ENCODE peak calls at places on chromosomes 7 and 10, in four cellular contexts. B is IMR-90, S is H9, O is H1. V is an unnamed sample.

GRCh38 chr10:49164587-49165188 is 23.5 kb downstream of the TMEM273 start:
- DNase-seq in B (peak; percentile 35), S (peak; percentile 80), O (peak; percentile 78), V (peak; percentile 18)

GRCh38 chr10:117784776-117785175 is 242.2 kb downstream of the EMX2 start:
- DNase-seq in B (no peak), S (no peak), O (no peak), V (no peak)

GRCh38 chr7:139720186-139720585 is 57.6 kb downstream of the HIPK2 start:
- DNase-seq in B (no peak), S (no peak), O (no peak), V (no peak)

GRCh38 chr10:30045961-30046360 is 13.4 kb downstream of the JCAD start:
- DNase-seq in B (no peak), S (no peak), O (no peak), V (no peak)

GRCh38 chr10:61779950-61780659 is 117.4 kb downstream of the CABCOCO1 start:
- DNase-seq in B (peak; percentile 74), S (no peak), O (no peak), V (no peak)

GRCh38 chr10:3886191-3886590 is 101.2 kb upstream of the KLF6 start:
- DNase-seq in B (peak; percentile 61), S (peak; percentile 70), O (peak; percentile 63), V (no peak)

GRCh38 chr7:69782917-69783684 is 184.8 kb downstream of the AUTS2 start:
- DNase-seq in B (no peak), S (no peak), O (no peak), V (no peak)

GRCh38 chr7:45692031-45692430 is 117.9 kb downstream of the ADCY1 start:
- DNase-seq in B (no peak), S (no peak), O (peak; percentile 14), V (no peak)

GRCh38 chr7:86972072-86972471 is 87.4 kb downstream of the ELAPOR2 start:
- DNase-seq in B (no peak), S (no peak), O (no peak), V (peak; percentile 29)

GRCh38 chr7:142523821-142524460 is 225.3 kb upstream of the PRSS1 start:
- DNase-seq in B (no peak), S (no peak), O (no peak), V (no peak)

GRCh38 chr7:6420680-6421079 is 27.1 kb downstream of the DAGLB start:
- DNase-seq in B (no peak), S (no peak), O (no peak), V (no peak)

GRCh38 chr7:45703373-45703821 is 129.2 kb downstream of the ADCY1 start:
- DNase-seq in B (no peak), S (peak; percentile 12), O (no peak), V (no peak)

GRCh38 chr10:92571649-92572048 is 2.2 kb downstream of the IDE start:
- DNase-seq in B (peak; percentile 64), S (no peak), O (no peak), V (no peak)

GRCh38 chr10:103025696-103026095 is 107.6 kb downstream of the CNNM2 start:
- DNase-seq in B (no peak), S (no peak), O (no peak), V (no peak)

GRCh38 chr10:127012769-127013152 is 107.5 kb downstream of the DOCK1 start:
- DNase-seq in B (no peak), S (no peak), O (no peak), V (no peak)
- H3K27ac ChIP-seq in B (no peak overlapping the region), S (no peak overlapping the region), O (no peak overlapping the region), V (no peak overlapping the region)

GRCh38 chr10:6407034-6407721 is 172.9 kb downstream of the PRKCQ start:
- DNase-seq in B (no peak), S (peak; percentile 16), O (no peak), V (no peak)
- H3K23ac ChIP-seq in B (no peak overlapping the region), S (no peak overlapping the region), O (no peak overlapping the region), V (no peak overlapping the region)

DNA sequence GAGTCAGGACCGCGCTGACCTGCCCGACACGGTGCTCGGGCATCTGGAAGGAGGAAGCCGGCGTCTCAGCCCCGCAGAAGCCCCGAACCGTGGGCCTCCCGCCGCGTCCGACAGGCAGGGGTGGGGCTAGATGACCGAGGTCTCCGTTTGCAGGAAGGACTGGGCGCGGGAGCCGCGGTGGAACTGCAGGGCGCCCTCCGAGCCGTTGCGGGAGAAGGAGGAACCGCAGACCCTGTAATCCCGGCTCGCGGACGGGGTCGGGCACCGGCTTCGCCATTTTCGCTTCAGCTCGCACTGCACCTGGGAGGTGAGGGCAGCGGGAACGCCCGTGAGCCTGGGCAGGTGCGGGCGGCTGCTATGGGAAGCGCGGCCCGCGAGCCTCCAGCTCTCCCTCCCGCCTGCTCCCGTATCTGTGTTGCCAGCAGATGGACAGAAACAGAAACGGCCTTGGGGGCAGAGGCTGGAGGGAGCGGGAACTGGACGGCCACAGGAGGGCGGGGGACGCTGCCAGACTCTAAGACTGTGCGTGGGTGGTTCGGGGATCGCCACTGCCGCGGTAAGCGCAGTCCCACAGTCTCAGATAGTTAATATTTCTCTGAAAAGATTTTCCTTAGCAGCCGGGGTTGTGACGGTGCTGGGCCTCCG is 114.1 kb downstream of the VIPR2 start:
- DNase-seq in B (no peak), S (peak; percentile 87), O (peak; percentile 87), V (no peak)
- H3K14ac ChIP-seq in B (no peak overlapping the region), S (peak overlapping the region; percentile 42), O (no peak overlapping the region), V (no peak overlapping the region)

DNA sequence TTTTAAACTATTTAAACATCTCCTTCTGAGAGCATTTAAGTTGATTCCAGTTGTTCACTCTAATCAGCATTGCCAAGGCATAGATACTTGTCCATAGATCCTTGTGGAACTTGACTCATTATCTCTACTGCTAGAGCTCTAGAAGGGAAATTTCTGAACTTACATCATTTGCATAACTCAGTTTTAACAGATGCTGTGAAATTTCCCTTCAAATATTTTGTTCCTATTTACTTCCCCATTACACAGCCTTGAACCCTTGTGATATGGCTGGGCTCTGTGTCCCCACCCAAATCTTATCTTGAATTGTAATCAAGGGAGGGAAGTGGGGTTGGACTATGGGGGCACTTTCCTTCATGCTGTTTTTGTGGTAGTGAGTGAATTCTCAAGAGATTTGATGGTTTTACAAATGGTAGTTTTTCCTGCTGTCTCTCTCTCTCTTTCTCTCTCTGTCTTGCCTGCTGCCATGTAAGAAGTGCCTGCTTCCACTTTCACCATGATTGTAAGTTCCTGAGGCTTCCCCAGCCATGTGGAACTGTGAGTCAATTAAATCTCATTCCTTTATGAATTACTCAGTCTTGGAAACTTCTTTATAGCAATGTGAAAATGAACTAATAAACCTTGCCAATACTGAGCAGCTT is 25.4 kb downstream of the INSIG1 start:
- DNase-seq in B (no peak), S (no peak), O (no peak), V (no peak)
- H3K27ac ChIP-seq in B (no peak overlapping the region), S (no peak overlapping the region), O (no peak overlapping the region), V (no peak overlapping the region)

DNA sequence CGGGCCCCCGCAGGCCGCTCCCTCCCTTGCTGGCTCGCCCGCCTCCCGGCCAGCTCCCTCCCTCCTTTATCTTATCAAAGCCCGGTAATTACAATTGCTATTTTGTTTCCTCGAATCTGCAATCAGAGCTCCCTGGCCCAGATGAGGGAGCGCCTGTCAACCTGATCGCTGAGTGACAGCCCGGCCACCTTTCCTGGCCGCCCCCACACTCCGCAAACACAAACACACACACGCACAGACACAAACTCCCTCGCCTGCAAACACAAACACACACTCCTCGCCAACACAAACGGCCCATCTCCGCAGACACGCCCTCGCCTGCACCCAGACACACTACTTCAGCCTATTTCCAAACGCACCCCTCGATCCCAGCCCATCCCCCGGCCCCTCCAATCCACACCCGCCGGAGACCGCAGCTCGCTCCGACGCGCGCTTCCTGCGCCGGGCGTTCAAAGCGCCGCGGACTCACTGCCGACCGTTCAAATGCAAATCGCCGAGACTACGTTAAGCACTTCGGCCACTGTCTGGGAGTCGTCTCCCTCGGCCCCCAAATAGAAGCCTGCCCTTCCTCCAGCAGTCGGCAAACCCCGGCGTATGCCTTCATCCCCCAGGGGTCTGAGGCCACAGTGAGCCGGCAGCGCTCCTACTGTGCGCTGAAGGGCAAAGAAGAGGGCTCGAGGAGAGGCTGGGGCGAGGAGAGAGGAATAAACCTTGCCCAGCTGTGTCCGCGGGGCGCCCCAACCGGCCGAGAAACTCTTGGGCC is 3.0 kb upstream of the FGF8 start:
- DNase-seq in B (no peak), S (peak; percentile 94), O (peak; percentile 82), V (peak; percentile 62)
- H3K23ac ChIP-seq in B (no peak overlapping the region), S (no peak overlapping the region), O (no peak overlapping the region), V (peak overlapping the region; percentile 93)

DNA sequence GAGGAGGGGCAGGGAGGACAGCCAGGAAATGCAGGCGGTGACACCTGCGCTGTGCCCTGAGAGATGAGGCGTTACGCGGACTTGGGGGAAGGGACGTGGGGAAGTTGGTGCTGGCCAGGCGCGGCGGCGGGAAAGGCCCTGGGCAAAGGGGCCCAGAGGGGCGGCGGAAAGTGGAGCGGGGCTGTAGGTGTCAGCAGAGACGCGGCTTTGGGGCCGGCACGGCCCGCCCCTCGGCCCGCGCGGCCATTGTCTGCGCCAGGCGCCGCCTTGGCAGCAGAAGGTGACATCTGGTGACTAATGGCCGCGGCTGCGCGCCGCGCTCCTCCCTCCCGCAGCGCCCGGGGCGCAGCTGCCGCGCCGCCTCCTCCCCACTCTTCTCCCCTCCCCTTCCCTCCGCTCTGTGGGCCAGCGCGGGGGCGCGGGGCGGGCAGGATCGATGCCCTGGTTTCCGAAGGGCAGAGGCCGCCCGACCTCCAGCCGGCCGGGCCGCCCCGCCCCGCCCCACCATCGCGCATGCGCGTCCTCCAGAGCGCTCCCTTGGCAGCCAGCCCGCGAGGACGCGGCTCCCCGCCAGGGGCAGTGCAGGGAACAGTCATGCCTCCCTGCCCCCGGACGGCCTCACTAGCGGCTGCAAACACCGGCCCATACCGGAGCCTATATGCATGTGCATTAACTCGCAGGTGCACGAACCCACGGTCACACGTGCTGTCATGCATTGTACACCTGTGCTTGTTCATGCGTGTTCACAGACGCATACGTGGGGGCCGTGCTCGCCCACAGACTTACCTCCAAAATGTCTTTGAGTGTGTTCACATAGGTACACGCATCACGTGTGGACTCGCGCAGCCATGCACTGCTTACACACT is 269.6 kb downstream of the RPS24 start:
- DNase-seq in B (peak; percentile 85), S (peak; percentile 95), O (peak; percentile 97), V (peak; percentile 98)
- H3K14ac ChIP-seq in B (peak overlapping the region; percentile 90), S (peak overlapping the region; percentile 66), O (no peak overlapping the region), V (peak overlapping the region; percentile 73)

GRCh38 chr10:120423350-120424197 is 33.5 kb upstream of the PLPP4 start:
- DNase-seq in B (peak; percentile 13), S (peak; percentile 47), O (peak; percentile 79), V (peak; percentile 57)

GRCh38 chr10:120421250-120421649 is 35.8 kb upstream of the PLPP4 start:
- DNase-seq in B (no peak), S (no peak), O (no peak), V (no peak)

GRCh38 chr10:120426306-120426705 is 30.7 kb upstream of the PLPP4 start:
- DNase-seq in B (no peak), S (no peak), O (no peak), V (no peak)

GRCh38 chr10:120422459-120422858 is 34.6 kb upstream of the PLPP4 start:
- DNase-seq in B (peak; percentile 52), S (no peak), O (no peak), V (no peak)

DNA sequence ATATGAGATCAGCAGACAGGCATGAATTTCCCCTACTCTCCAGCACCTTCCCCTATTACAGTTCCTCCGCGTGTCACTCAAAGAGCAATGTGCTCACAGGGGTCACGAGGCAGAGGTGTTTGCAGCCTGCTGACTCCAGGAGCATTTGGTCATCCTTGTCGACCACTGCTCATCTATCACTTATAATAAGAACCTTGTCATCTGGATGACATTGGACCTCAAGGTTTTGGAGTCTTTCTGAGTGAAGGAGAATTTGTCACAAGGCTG is 32.9 kb upstream of the PLPP4 start:
- DNase-seq in B (no peak), S (no peak), O (no peak), V (no peak)
- H3K27ac ChIP-seq in B (no peak overlapping the region), S (no peak overlapping the region), O (no peak overlapping the region), V (no peak overlapping the region)

GRCh38 chr10:16673443-16673842 is 143.8 kb downstream of the RSU1 start:
- DNase-seq in B (no peak), S (no peak), O (no peak), V (no peak)
- H3K23ac ChIP-seq in B (no peak overlapping the region), S (no peak overlapping the region), O (no peak overlapping the region), V (no peak overlapping the region)

V was measured in neuronal stem cell.